ENCODE peak calls at places on chromosomes 5 and 9, in ten cellular contexts. One of them, this sample, is unnamed.

GRCh38 chr9:129336130-129336528 is 158.1 kb upstream of the IER5L start:
- DNase-seq in MCF 10A: peak; percentile 52
- DNase-seq in substantia nigra: no peak
- DNase-seq in T-helper 9 cell: no peak
- DNase-seq in AG04450: no peak
- DNase-seq in hepatocyte: no peak
- DNase-seq in Panc1: no peak
- DNase-seq in foreskin fibroblast: peak; percentile 44
- DNase-seq in stimulated activated CD8-positive, alpha-beta memory T cell treated with anti-CD3 and anti-CD28 coated beads, Interleukin-12 subunit alpha, Interleukin-12 subunit beta, amount 100 ng/mL, for 1 hour: no peak
- DNase-seq in T-helper 1 cell: no peak
- DNase-seq in this sample: no peak

GRCh38 chr9:20904995-20905394 is 126.4 kb downstream of the HACD4 start:
- DNase-seq in Panc1: no peak
- DNase-seq in stimulated activated CD8-positive, alpha-beta memory T cell treated with anti-CD3 and anti-CD28 coated beads, Interleukin-12 subunit alpha, Interleukin-12 subunit beta, amount 100 ng/mL, for 1 hour: no peak
- DNase-seq in MCF 10A: no peak
- DNase-seq in T-helper 1 cell: no peak
- DNase-seq in foreskin fibroblast: no peak
- DNase-seq in T-helper 9 cell: no peak
- DNase-seq in hepatocyte: no peak
- DNase-seq in AG04450: no peak
- DNase-seq in substantia nigra: no peak
- DNase-seq in this sample: no peak

GRCh38 chr5:38467353-38468040 is 88.9 kb downstream of the LIFR start:
- DNase-seq in foreskin fibroblast: no peak
- DNase-seq in hepatocyte: no peak
- DNase-seq in stimulated activated CD8-positive, alpha-beta memory T cell treated with anti-CD3 and anti-CD28 coated beads, Interleukin-12 subunit alpha, Interleukin-12 subunit beta, amount 100 ng/mL, for 1 hour: no peak
- DNase-seq in T-helper 1 cell: no peak
- DNase-seq in MCF 10A: peak; percentile 29
- DNase-seq in Panc1: no peak
- DNase-seq in AG04450: no peak
- DNase-seq in substantia nigra: peak; percentile 33
- DNase-seq in T-helper 9 cell: no peak
- DNase-seq in this sample: no peak

GRCh38 chr9:112771359-112772214 is 21.0 kb downstream of the SNX30 start:
- DNase-seq in foreskin fibroblast: no peak
- DNase-seq in Panc1: no peak
- DNase-seq in T-helper 9 cell: no peak
- DNase-seq in substantia nigra: no peak
- DNase-seq in AG04450: no peak
- DNase-seq in stimulated activated CD8-positive, alpha-beta memory T cell treated with anti-CD3 and anti-CD28 coated beads, Interleukin-12 subunit alpha, Interleukin-12 subunit beta, amount 100 ng/mL, for 1 hour: no peak
- DNase-seq in T-helper 1 cell: no peak
- DNase-seq in hepatocyte: no peak
- DNase-seq in MCF 10A: no peak
- DNase-seq in this sample: no peak

GRCh38 chr5:181281077-181281983 is 20.4 kb upstream of the TRIM52 start:
- DNase-seq in hepatocyte: peak; percentile 94
- DNase-seq in stimulated activated CD8-positive, alpha-beta memory T cell treated with anti-CD3 and anti-CD28 coated beads, Interleukin-12 subunit alpha, Interleukin-12 subunit beta, amount 100 ng/mL, for 1 hour: no peak
- DNase-seq in substantia nigra: no peak
- DNase-seq in foreskin fibroblast: no peak
- DNase-seq in T-helper 9 cell: no peak
- DNase-seq in MCF 10A: no peak
- DNase-seq in AG04450: no peak
- DNase-seq in T-helper 1 cell: no peak
- DNase-seq in Panc1: no peak
- DNase-seq in this sample: no peak

GRCh38 chr9:83992407-83992806 is 11.8 kb downstream of the RMI1 start:
- DNase-seq in T-helper 9 cell: no peak
- DNase-seq in stimulated activated CD8-positive, alpha-beta memory T cell treated with anti-CD3 and anti-CD28 coated beads, Interleukin-12 subunit alpha, Interleukin-12 subunit beta, amount 100 ng/mL, for 1 hour: no peak
- DNase-seq in MCF 10A: no peak
- DNase-seq in foreskin fibroblast: peak; percentile 40
- DNase-seq in hepatocyte: peak; percentile 36
- DNase-seq in Panc1: no peak
- DNase-seq in T-helper 1 cell: no peak
- DNase-seq in AG04450: no peak
- DNase-seq in substantia nigra: no peak
- DNase-seq in this sample: no peak

GRCh38 chr9:33782395-33783152 is 12.8 kb upstream of the PRSS3 start:
- DNase-seq in AG04450: peak; percentile 52
- DNase-seq in T-helper 1 cell: no peak
- DNase-seq in T-helper 9 cell: no peak
- DNase-seq in MCF 10A: peak; percentile 45
- DNase-seq in substantia nigra: no peak
- DNase-seq in hepatocyte: no peak
- DNase-seq in Panc1: no peak
- DNase-seq in foreskin fibroblast: no peak
- DNase-seq in stimulated activated CD8-positive, alpha-beta memory T cell treated with anti-CD3 and anti-CD28 coated beads, Interleukin-12 subunit alpha, Interleukin-12 subunit beta, amount 100 ng/mL, for 1 hour: no peak
- DNase-seq in this sample: peak; percentile 42

GRCh38 chr5:131814990-131815389 is 18.2 kb upstream of the FNIP1 start:
- DNase-seq in MCF 10A: peak; percentile 61
- DNase-seq in Panc1: peak; percentile 53
- DNase-seq in stimulated activated CD8-positive, alpha-beta memory T cell treated with anti-CD3 and anti-CD28 coated beads, Interleukin-12 subunit alpha, Interleukin-12 subunit beta, amount 100 ng/mL, for 1 hour: no peak
- DNase-seq in foreskin fibroblast: peak; percentile 79
- DNase-seq in AG04450: peak; percentile 46
- DNase-seq in T-helper 1 cell: no peak
- DNase-seq in T-helper 9 cell: no peak
- DNase-seq in hepatocyte: peak; percentile 55
- DNase-seq in substantia nigra: no peak
- DNase-seq in this sample: no peak

GRCh38 chr9:100354121-100354800 is 1.5 kb upstream of the TEX10 start:
- DNase-seq in foreskin fibroblast: no peak
- DNase-seq in T-helper 1 cell: no peak
- DNase-seq in MCF 10A: no peak
- DNase-seq in Panc1: no peak
- DNase-seq in substantia nigra: no peak
- DNase-seq in T-helper 9 cell: no peak
- DNase-seq in hepatocyte: no peak
- DNase-seq in stimulated activated CD8-positive, alpha-beta memory T cell treated with anti-CD3 and anti-CD28 coated beads, Interleukin-12 subunit alpha, Interleukin-12 subunit beta, amount 100 ng/mL, for 1 hour: no peak
- DNase-seq in AG04450: no peak
- DNase-seq in this sample: no peak

This sample was measured in Jurkat, Clone E6-1.